ENCODE peak calls at places on chromosomes 13 and 19, in eight cellular contexts. One of them, this sample, is unnamed.

GRCh38 chr19:31378404-31378803 is 29.2 kb upstream of the TSHZ3 start:
- DNase-seq in CD8-positive, alpha-beta T cell: no peak
- DNase-seq in neural crest cell: no peak
- DNase-seq in uterus: peak; percentile 67
- DNase-seq in endodermal cell: no peak
- DNase-seq in endothelial cell: no peak
- DNase-seq in body of pancreas: no peak
- DNase-seq in fibroblast of lung: peak; percentile 97
- DNase-seq in this sample: peak; percentile 88

GRCh38 chr13:67063036-67063435 is 167.1 kb downstream of the PCDH9 start:
- DNase-seq in CD8-positive, alpha-beta T cell: no peak
- DNase-seq in neural crest cell: no peak
- DNase-seq in uterus: no peak
- DNase-seq in endodermal cell: no peak
- DNase-seq in endothelial cell: no peak
- DNase-seq in body of pancreas: no peak
- DNase-seq in fibroblast of lung: no peak
- DNase-seq in this sample: no peak

GRCh38 chr13:64758520-64758919 is 2471.6 kb downstream of the PCDH9 start:
- DNase-seq in CD8-positive, alpha-beta T cell: no peak
- DNase-seq in neural crest cell: no peak
- DNase-seq in uterus: no peak
- DNase-seq in endodermal cell: peak; percentile 43
- DNase-seq in endothelial cell: no peak
- DNase-seq in body of pancreas: no peak
- DNase-seq in fibroblast of lung: no peak
- DNase-seq in this sample: no peak

GRCh38 chr13:114222461-114222968 is 12.2 kb upstream of the CDC16 start:
- DNase-seq in CD8-positive, alpha-beta T cell: no peak
- DNase-seq in neural crest cell: no peak
- DNase-seq in uterus: no peak
- DNase-seq in endodermal cell: no peak
- DNase-seq in endothelial cell: no peak
- DNase-seq in body of pancreas: peak; percentile 63
- DNase-seq in fibroblast of lung: peak; percentile 39
- DNase-seq in this sample: no peak

GRCh38 chr13:95323930-95324662 is 22.8 kb upstream of the ABCC4 start:
- DNase-seq in CD8-positive, alpha-beta T cell: no peak
- DNase-seq in neural crest cell: peak; percentile 11
- DNase-seq in uterus: no peak
- DNase-seq in endodermal cell: no peak
- DNase-seq in endothelial cell: peak; percentile 26
- DNase-seq in body of pancreas: no peak
- DNase-seq in fibroblast of lung: no peak
- DNase-seq in this sample: no peak

GRCh38 chr19:49492573-49493411 is 3.4 kb upstream of the RPS11 start:
- DNase-seq in CD8-positive, alpha-beta T cell: no peak
- DNase-seq in neural crest cell: no peak
- DNase-seq in uterus: no peak
- DNase-seq in endodermal cell: no peak
- DNase-seq in endothelial cell: no peak
- DNase-seq in body of pancreas: no peak
- DNase-seq in fibroblast of lung: peak; percentile 34
- DNase-seq in this sample: no peak

GRCh38 chr13:91313103-91313502 is 34.4 kb upstream of the MIR17HG start:
- DNase-seq in CD8-positive, alpha-beta T cell: no peak
- DNase-seq in neural crest cell: no peak
- DNase-seq in uterus: no peak
- DNase-seq in endodermal cell: peak; percentile 58
- DNase-seq in endothelial cell: peak; percentile 20
- DNase-seq in body of pancreas: no peak
- DNase-seq in fibroblast of lung: peak; percentile 36
- DNase-seq in this sample: no peak

GRCh38 chr13:90717451-90717936 is 630.0 kb upstream of the MIR17HG start:
- DNase-seq in CD8-positive, alpha-beta T cell: no peak
- DNase-seq in neural crest cell: no peak
- DNase-seq in uterus: no peak
- DNase-seq in endodermal cell: no peak
- DNase-seq in endothelial cell: no peak
- DNase-seq in body of pancreas: no peak
- DNase-seq in fibroblast of lung: peak; percentile 68
- DNase-seq in this sample: peak; percentile 15

GRCh38 chr19:2719910-2720776 is 1.0 kb downstream of the DIRAS1 start:
- DNase-seq in CD8-positive, alpha-beta T cell: no peak
- DNase-seq in neural crest cell: peak; percentile 18
- DNase-seq in uterus: no peak
- DNase-seq in endodermal cell: peak; percentile 87
- DNase-seq in endothelial cell: no peak
- DNase-seq in body of pancreas: no peak
- DNase-seq in fibroblast of lung: peak; percentile 26
- DNase-seq in this sample: no peak

GRCh38 chr19:49061445-49061844 is 3.2 kb downstream of the NTF4 start:
- DNase-seq in CD8-positive, alpha-beta T cell: no peak
- DNase-seq in neural crest cell: no peak
- DNase-seq in uterus: no peak
- DNase-seq in endodermal cell: no peak
- DNase-seq in endothelial cell: no peak
- DNase-seq in body of pancreas: no peak
- DNase-seq in fibroblast of lung: no peak
- DNase-seq in this sample: no peak

GRCh38 chr13:110512198-110512740 is 49.3 kb downstream of the RAB20 start:
- DNase-seq in CD8-positive, alpha-beta T cell: no peak
- DNase-seq in neural crest cell: no peak
- DNase-seq in uterus: no peak
- DNase-seq in endodermal cell: no peak
- DNase-seq in endothelial cell: no peak
- DNase-seq in body of pancreas: no peak
- DNase-seq in fibroblast of lung: no peak
- DNase-seq in this sample: no peak

GRCh38 chr13:106038752-106039151 is 496.7 kb downstream of the EFNB2 start:
- DNase-seq in CD8-positive, alpha-beta T cell: no peak
- DNase-seq in neural crest cell: no peak
- DNase-seq in uterus: no peak
- DNase-seq in endodermal cell: no peak
- DNase-seq in endothelial cell: no peak
- DNase-seq in body of pancreas: no peak
- DNase-seq in fibroblast of lung: peak; percentile 84
- DNase-seq in this sample: no peak

GRCh38 chr13:113122571-113123225 is at the start of gene F10:
- DNase-seq in CD8-positive, alpha-beta T cell: no peak
- DNase-seq in neural crest cell: peak; percentile 29
- DNase-seq in uterus: peak; percentile 70
- DNase-seq in endodermal cell: peak; percentile 93
- DNase-seq in endothelial cell: no peak
- DNase-seq in body of pancreas: peak; percentile 51
- DNase-seq in fibroblast of lung: peak; percentile 74
- DNase-seq in this sample: peak; percentile 68

GRCh38 chr13:38636756-38637155 is 50.1 kb upstream of the FREM2 start:
- DNase-seq in CD8-positive, alpha-beta T cell: no peak
- DNase-seq in neural crest cell: no peak
- DNase-seq in uterus: no peak
- DNase-seq in endodermal cell: no peak
- DNase-seq in endothelial cell: no peak
- DNase-seq in body of pancreas: peak; percentile 61
- DNase-seq in fibroblast of lung: no peak
- DNase-seq in this sample: no peak

GRCh38 chr19:45597425-45598111 is 4.4 kb downstream of the GPR4 start:
- DNase-seq in CD8-positive, alpha-beta T cell: no peak
- DNase-seq in neural crest cell: no peak
- DNase-seq in uterus: no peak
- DNase-seq in endodermal cell: peak; percentile 60
- DNase-seq in endothelial cell: no peak
- DNase-seq in body of pancreas: no peak
- DNase-seq in fibroblast of lung: no peak
- DNase-seq in this sample: no peak

GRCh38 chr13:75395056-75395455 is 86.9 kb downstream of the TBC1D4 start:
- DNase-seq in CD8-positive, alpha-beta T cell: no peak
- DNase-seq in neural crest cell: no peak
- DNase-seq in uterus: no peak
- DNase-seq in endodermal cell: no peak
- DNase-seq in endothelial cell: no peak
- DNase-seq in body of pancreas: no peak
- DNase-seq in fibroblast of lung: no peak
- DNase-seq in this sample: no peak

GRCh38 chr19:53545271-53546065 is 7.5 kb downstream of the ZNF331 start:
- DNase-seq in CD8-positive, alpha-beta T cell: no peak
- DNase-seq in neural crest cell: no peak
- DNase-seq in uterus: no peak
- DNase-seq in endodermal cell: peak; percentile 51
- DNase-seq in endothelial cell: no peak
- DNase-seq in body of pancreas: no peak
- DNase-seq in fibroblast of lung: peak; percentile 77
- DNase-seq in this sample: peak; percentile 52

GRCh38 chr13:96238861-96239260 is 149.0 kb downstream of the HS6ST3 start:
- DNase-seq in CD8-positive, alpha-beta T cell: no peak
- DNase-seq in neural crest cell: no peak
- DNase-seq in uterus: no peak
- DNase-seq in endodermal cell: no peak
- DNase-seq in endothelial cell: no peak
- DNase-seq in body of pancreas: no peak
- DNase-seq in fibroblast of lung: no peak
- DNase-seq in this sample: no peak

GRCh38 chr19:50669319-50670101 is 20.3 kb downstream of the C19orf81 start:
- DNase-seq in CD8-positive, alpha-beta T cell: peak; percentile 20
- DNase-seq in neural crest cell: peak; percentile 51
- DNase-seq in uterus: no peak
- DNase-seq in endodermal cell: peak; percentile 71
- DNase-seq in endothelial cell: no peak
- DNase-seq in body of pancreas: peak; percentile 43
- DNase-seq in fibroblast of lung: peak; percentile 25
- DNase-seq in this sample: no peak

GRCh38 chr19:46970815-46971214 is 48.8 kb upstream of the NPAS1 start:
- DNase-seq in CD8-positive, alpha-beta T cell: no peak
- DNase-seq in neural crest cell: no peak
- DNase-seq in uterus: no peak
- DNase-seq in endodermal cell: no peak
- DNase-seq in endothelial cell: no peak
- DNase-seq in body of pancreas: no peak
- DNase-seq in fibroblast of lung: no peak
- DNase-seq in this sample: peak; percentile 84

GRCh38 chr19:10730932-10731331 is 13.1 kb downstream of the DNM2 start:
- DNase-seq in CD8-positive, alpha-beta T cell: no peak
- DNase-seq in neural crest cell: no peak
- DNase-seq in uterus: no peak
- DNase-seq in endodermal cell: no peak
- DNase-seq in endothelial cell: no peak
- DNase-seq in body of pancreas: no peak
- DNase-seq in fibroblast of lung: no peak
- DNase-seq in this sample: no peak

GRCh38 chr19:5138606-5139594 is 170.0 kb downstream of the KDM4B start:
- DNase-seq in CD8-positive, alpha-beta T cell: peak; percentile 73
- DNase-seq in neural crest cell: no peak
- DNase-seq in uterus: no peak
- DNase-seq in endodermal cell: no peak
- DNase-seq in endothelial cell: no peak
- DNase-seq in body of pancreas: no peak
- DNase-seq in fibroblast of lung: peak; percentile 20
- DNase-seq in this sample: no peak

GRCh38 chr13:105441406-105441805 is 1094.1 kb downstream of the EFNB2 start:
- DNase-seq in CD8-positive, alpha-beta T cell: no peak
- DNase-seq in neural crest cell: no peak
- DNase-seq in uterus: no peak
- DNase-seq in endodermal cell: no peak
- DNase-seq in endothelial cell: no peak
- DNase-seq in body of pancreas: no peak
- DNase-seq in fibroblast of lung: peak; percentile 4
- DNase-seq in this sample: no peak

DNA sequence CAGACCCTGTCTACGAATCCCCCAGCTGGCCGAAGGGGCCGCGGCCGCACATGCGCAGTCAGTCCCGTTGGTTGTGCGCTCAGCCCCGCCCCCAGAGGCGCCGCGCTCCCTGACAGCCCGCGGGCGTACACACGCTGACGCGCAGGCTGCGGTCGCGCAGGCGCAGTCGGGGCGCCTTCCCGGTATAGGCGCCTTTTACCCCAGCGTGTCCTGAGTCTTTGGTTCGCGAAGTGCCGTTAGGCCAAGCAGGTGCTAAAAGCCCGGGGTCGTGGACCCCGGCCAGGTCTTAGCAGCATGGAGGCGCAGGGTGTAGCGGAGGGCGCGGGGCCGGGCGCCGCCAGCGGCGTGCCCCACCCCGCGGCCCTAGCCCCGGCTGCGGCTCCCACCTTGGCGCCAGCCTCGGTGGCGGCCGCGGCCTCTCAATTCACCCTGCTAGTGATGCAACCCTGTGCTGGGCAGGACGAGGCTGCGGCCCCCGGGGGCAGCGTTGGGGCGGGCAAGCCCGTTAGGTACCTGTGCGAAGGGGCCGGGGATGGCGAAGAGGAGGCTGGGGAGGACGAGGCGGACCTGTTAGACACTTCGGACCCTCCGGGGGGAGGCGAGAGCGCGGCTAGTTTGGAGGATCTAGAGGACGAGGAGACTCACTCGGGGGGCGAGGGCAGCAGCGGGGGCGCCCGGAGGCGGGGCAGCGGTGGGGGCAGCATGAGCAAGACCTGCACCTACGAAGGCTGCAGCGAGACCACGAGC is at the start of gene RFXAP:
- DNase-seq in CD8-positive, alpha-beta T cell: peak; percentile 89
- DNase-seq in neural crest cell: peak; percentile 90
- DNase-seq in uterus: peak; percentile 90
- DNase-seq in endodermal cell: peak; percentile 97
- DNase-seq in endothelial cell: peak; percentile 94
- DNase-seq in body of pancreas: peak; percentile 89
- DNase-seq in fibroblast of lung: peak; percentile 83
- DNase-seq in this sample: peak; percentile 66
- TF ChIP-seq CTCF in CD8-positive, alpha-beta T cell: no peak
- TF ChIP-seq CTCF in neural crest cell: no peak
- TF ChIP-seq CTCF in uterus: peak; percentile 43
- TF ChIP-seq CTCF in endodermal cell: no peak
- TF ChIP-seq CTCF in endothelial cell: no peak
- TF ChIP-seq CTCF in body of pancreas: peak; percentile 24
- TF ChIP-seq CTCF in fibroblast of lung: no peak
- TF ChIP-seq CTCF in this sample: no peak

GRCh38 chr13:99383511-99383921 is 76.3 kb upstream of the GPR183 start:
- DNase-seq in CD8-positive, alpha-beta T cell: no peak
- DNase-seq in neural crest cell: no peak
- DNase-seq in uterus: no peak
- DNase-seq in endodermal cell: peak; percentile 52
- DNase-seq in endothelial cell: no peak
- DNase-seq in body of pancreas: no peak
- DNase-seq in fibroblast of lung: no peak
- DNase-seq in this sample: no peak
- TF ChIP-seq CTCF in CD8-positive, alpha-beta T cell: no peak
- TF ChIP-seq CTCF in neural crest cell: no peak
- TF ChIP-seq CTCF in uterus: no peak
- TF ChIP-seq CTCF in endodermal cell: no peak
- TF ChIP-seq CTCF in endothelial cell: no peak
- TF ChIP-seq CTCF in body of pancreas: no peak
- TF ChIP-seq CTCF in fibroblast of lung: no peak
- TF ChIP-seq CTCF in this sample: no peak

GRCh38 chr19:16117594-16118033 is 5.9 kb downstream of the RAB8A start:
- DNase-seq in CD8-positive, alpha-beta T cell: no peak
- DNase-seq in neural crest cell: no peak
- DNase-seq in uterus: no peak
- DNase-seq in endodermal cell: peak; percentile 72
- DNase-seq in endothelial cell: no peak
- DNase-seq in body of pancreas: no peak
- DNase-seq in fibroblast of lung: no peak
- DNase-seq in this sample: no peak
- TF ChIP-seq CTCF in CD8-positive, alpha-beta T cell: no peak
- TF ChIP-seq CTCF in neural crest cell: no peak
- TF ChIP-seq CTCF in uterus: no peak
- TF ChIP-seq CTCF in endodermal cell: peak; percentile 48
- TF ChIP-seq CTCF in endothelial cell: no peak
- TF ChIP-seq CTCF in body of pancreas: no peak
- TF ChIP-seq CTCF in fibroblast of lung: no peak
- TF ChIP-seq CTCF in this sample: no peak

GRCh38 chr13:79898996-79899395 is 418.0 kb downstream of the NDFIP2 start:
- DNase-seq in CD8-positive, alpha-beta T cell: no peak
- DNase-seq in neural crest cell: no peak
- DNase-seq in uterus: no peak
- DNase-seq in endodermal cell: no peak
- DNase-seq in endothelial cell: no peak
- DNase-seq in body of pancreas: no peak
- DNase-seq in fibroblast of lung: no peak
- DNase-seq in this sample: no peak
- TF ChIP-seq CTCF in CD8-positive, alpha-beta T cell: no peak
- TF ChIP-seq CTCF in neural crest cell: no peak
- TF ChIP-seq CTCF in uterus: no peak
- TF ChIP-seq CTCF in endodermal cell: no peak
- TF ChIP-seq CTCF in endothelial cell: no peak
- TF ChIP-seq CTCF in body of pancreas: no peak
- TF ChIP-seq CTCF in fibroblast of lung: no peak
- TF ChIP-seq CTCF in this sample: no peak